ENCODE peak calls at places on chromosomes 5 and 9, in ten cellular contexts. V, N, S, T, R, U, D, L, G and E are unnamed samples.
A peak's percentile ranks its signal among the peaks of the same experiment; 100 is the strongest.

GRCh38 chr9:134031783-134032182 is 6.5 kb downstream of the BRD3OS start:
- DNase-seq in V (no peak), N (no peak), S (no peak), T (no peak), R (no peak), U (no peak), D (no peak), L (no peak), G (no peak), E (no peak)

GRCh38 chr5:9198399-9198798 is 347.5 kb downstream of the SEMA5A start:
- DNase-seq in V (no peak), N (no peak), S (no peak), T (peak; percentile 56), R (no peak), U (no peak), D (no peak), L (no peak), G (no peak), E (peak; percentile 41)

GRCh38 chr5:132220476-132220875 is 7.2 kb downstream of the P4HA2 start:
- DNase-seq in V (no peak), N (no peak), S (no peak), T (no peak), R (no peak), U (no peak), D (no peak), L (no peak), G (no peak), E (no peak)

GRCh38 chr5:144315994-144316634 is 145.4 kb downstream of the KCTD16 start:
- DNase-seq in V (peak; percentile 2), N (no peak), S (no peak), T (no peak), R (no peak), U (no peak), D (no peak), L (no peak), G (peak; percentile 24), E (no peak)

GRCh38 chr9:36400332-36401178 is 486 bp upstream of the RNF38 start:
- DNase-seq in V (peak; percentile 51), N (peak; percentile 92), S (peak; percentile 36), T (peak; percentile 85), R (peak; percentile 89), U (peak; percentile 99), D (peak; percentile 95), L (peak; percentile 91), G (peak; percentile 94), E (peak; percentile 90)

GRCh38 chr5:109611505-109611904 is 78.2 kb upstream of the MAN2A1 start:
- DNase-seq in V (no peak), N (no peak), S (no peak), T (no peak), R (no peak), U (no peak), D (no peak), L (no peak), G (peak; percentile 4), E (no peak)

GRCh38 chr9:33132249-33132772 is 34.8 kb downstream of the B4GALT1 start:
- DNase-seq in V (peak; percentile 54), N (no peak), S (no peak), T (peak; percentile 85), R (no peak), U (peak; percentile 84), D (peak; percentile 8), L (no peak), G (no peak), E (peak; percentile 88)

GRCh38 chr9:137968235-137968634 is 90.7 kb downstream of the CACNA1B start:
- DNase-seq in V (no peak), N (peak; percentile 54), S (no peak), T (no peak), R (no peak), U (no peak), D (no peak), L (no peak), G (no peak), E (no peak)

GRCh38 chr9:27925815-27926214 is 352.5 kb upstream of the C9orf72 start:
- DNase-seq in V (no peak), N (no peak), S (no peak), T (no peak), R (no peak), U (no peak), D (no peak), L (no peak), G (peak; percentile 87), E (no peak)

GRCh38 chr5:93078082-93079038 is 502.7 kb downstream of the NR2F1-AS1 start:
- DNase-seq in V (peak; percentile 95), N (peak; percentile 11), S (no peak), T (peak; percentile 100), R (no peak), U (peak; percentile 59), D (peak; percentile 8), L (no peak), G (no peak), E (peak; percentile 99)

GRCh38 chr5:136886623-136887022 is 521.3 kb upstream of the TRPC7 start:
- DNase-seq in V (no peak), N (no peak), S (no peak), T (peak; percentile 46), R (no peak), U (no peak), D (no peak), L (no peak), G (no peak), E (no peak)

GRCh38 chr5:171850354-171850947 is 64.8 kb downstream of the SMIM23 start:
- DNase-seq in V (no peak), N (peak; percentile 66), S (no peak), T (peak; percentile 21), R (no peak), U (peak; percentile 40), D (no peak), L (no peak), G (no peak), E (peak; percentile 26)

GRCh38 chr5:115686692-115687054 is 60.8 kb upstream of the TMED7 start:
- DNase-seq in V (peak; percentile 7), N (no peak), S (no peak), T (peak; percentile 7), R (no peak), U (no peak), D (no peak), L (no peak), G (no peak), E (peak; percentile 12)

GRCh38 chr9:69671904-69672827 is at the start of gene APBA1:
- DNase-seq in V (no peak), N (peak; percentile 69), S (no peak), T (peak; percentile 42), R (peak; percentile 23), U (no peak), D (peak; percentile 43), L (peak; percentile 7), G (peak; percentile 71), E (peak; percentile 62)

GRCh38 chr9:29439961-29440360 is 1866.7 kb upstream of the C9orf72 start:
- DNase-seq in V (peak; percentile 13), N (no peak), S (no peak), T (peak; percentile 53), R (no peak), U (no peak), D (no peak), L (no peak), G (no peak), E (peak; percentile 4)

GRCh38 chr5:34700078-34700452 is 43.9 kb downstream of the RAI14 start:
- DNase-seq in V (no peak), N (no peak), S (no peak), T (no peak), R (no peak), U (no peak), D (no peak), L (no peak), G (no peak), E (no peak)

GRCh38 chr5:139636207-139636792 is 11.8 kb upstream of the CXXC5 start:
- DNase-seq in V (no peak), N (no peak), S (peak; percentile 98), T (no peak), R (no peak), U (no peak), D (peak; percentile 82), L (no peak), G (peak; percentile 48), E (no peak)

GRCh38 chr9:37575921-37576721 is at the start of gene FBXO10:
- DNase-seq in V (peak; percentile 25), N (peak; percentile 92), S (no peak), T (peak; percentile 57), R (peak; percentile 26), U (peak; percentile 73), D (peak; percentile 64), L (peak; percentile 18), G (peak; percentile 86), E (peak; percentile 73)

GRCh38 chr9:137809038-137809630 is 68.4 kb upstream of the CACNA1B start:
- DNase-seq in V (no peak), N (no peak), S (no peak), T (no peak), R (no peak), U (no peak), D (no peak), L (no peak), G (no peak), E (no peak)

GRCh38 chr9:37617837-37618236 is 25.4 kb upstream of the TOMM5 start:
- DNase-seq in V (no peak), N (peak; percentile 21), S (no peak), T (peak; percentile 53), R (no peak), U (peak; percentile 20), D (no peak), L (no peak), G (no peak), E (peak; percentile 64)

GRCh38 chr5:170434953-170435605 is 45.9 kb upstream of the KCNMB1 start:
- DNase-seq in V (peak; percentile 16), N (peak; percentile 88), S (peak; percentile 2), T (peak; percentile 42), R (peak; percentile 27), U (peak; percentile 78), D (peak; percentile 74), L (peak; percentile 23), G (no peak), E (peak; percentile 57)

GRCh38 chr9:133979124-133979920 is 12.8 kb downstream of the VAV2 start:
- DNase-seq in V (no peak), N (peak; percentile 64), S (no peak), T (no peak), R (no peak), U (no peak), D (no peak), L (no peak), G (no peak), E (no peak)

GRCh38 chr5:125559296-125559695 is 812.9 kb upstream of the ZNF608 start:
- DNase-seq in V (peak; percentile 80), N (no peak), S (no peak), T (peak; percentile 97), R (no peak), U (peak; percentile 96), D (no peak), L (no peak), G (no peak), E (peak; percentile 90)

GRCh38 chr5:172849636-172850453 is 15.8 kb downstream of the ERGIC1 start:
- DNase-seq in V (peak; percentile 87), N (no peak), S (peak; percentile 42), T (no peak), R (no peak), U (peak; percentile 78), D (no peak), L (no peak), G (no peak), E (no peak)

GRCh38 chr5:170633235-170634041 is 129.6 kb downstream of the KCNIP1 start:
- DNase-seq in V (peak; percentile 85), N (peak; percentile 86), S (no peak), T (peak; percentile 86), R (no peak), U (peak; percentile 69), D (peak; percentile 20), L (no peak), G (peak; percentile 28), E (peak; percentile 91)

GRCh38 chr9:115167175-115167574 is 49.2 kb upstream of the TNC start:
- DNase-seq in V (peak; percentile 96), N (no peak), S (no peak), T (peak; percentile 98), R (no peak), U (peak; percentile 94), D (no peak), L (no peak), G (no peak), E (peak; percentile 97)

GRCh38 chr9:72271617-72272478 is 93.2 kb downstream of the ZFAND5 start:
- DNase-seq in V (peak; percentile 64), N (peak; percentile 82), S (peak; percentile 10), T (peak; percentile 64), R (peak; percentile 34), U (peak; percentile 80), D (peak; percentile 42), L (no peak), G (peak; percentile 39), E (peak; percentile 49)